ENCODE peak calls at places on chromosomes 7 and 10, in four cellular contexts. X is H9, A is fibroblast of pulmonary artery, F is GOT3. J is an unnamed sample.
A peak's percentile ranks its signal among the peaks of the same experiment; 100 is the strongest.

GRCh38 chr10:7819126-7819470 is 793 bp downstream of the TAF3 start:
- DNase-seq in F (no peak), X (no peak), A (peak; percentile 55), J (peak; percentile 76)

GRCh38 chr10:102775973-102776669 is 32.4 kb downstream of the WBP1L start:
- DNase-seq in A (peak; percentile 96), X (peak; percentile 43), F (no peak), J (peak; percentile 69)

GRCh38 chr10:101273330-101273729 is 44.1 kb upstream of the LBX1 start:
- DNase-seq in A (no peak), X (no peak), F (no peak), J (no peak)

GRCh38 chr7:74272305-74273038 is 16.7 kb upstream of the CLIP2 start:
- DNase-seq in A (peak; percentile 98), X (peak; percentile 72), F (peak; percentile 36), J (peak; percentile 87)

GRCh38 chr10:51436805-51437204 is 262.6 kb downstream of the CSTF2T start:
- DNase-seq in X (no peak), F (no peak), A (no peak), J (no peak)

GRCh38 chr7:112757337-112757736 is 32.9 kb downstream of the TMEM168 start:
- DNase-seq in X (no peak), F (no peak), A (no peak), J (no peak)

GRCh38 chr10:124632064-124632531 is 112.1 kb downstream of the FAM53B start:
- DNase-seq in F (no peak), A (peak; percentile 39), X (peak; percentile 56), J (peak; percentile 78)

GRCh38 chr7:27899601-27900000 is 159.6 kb downstream of the TAX1BP1 start:
- DNase-seq in X (no peak), F (no peak), A (no peak), J (no peak)

GRCh38 chr10:86301971-86302370 is 64.6 kb downstream of the GRID1 start:
- DNase-seq in X (peak; percentile 14), F (no peak), A (no peak), J (peak; percentile 31)

GRCh38 chr10:11322698-11323097 is 288.8 kb downstream of the USP6NL start:
- DNase-seq in F (no peak), A (no peak), X (no peak), J (no peak)

GRCh38 chr10:82874671-82875070 is 999.7 kb downstream of the NRG3 start:
- DNase-seq in F (no peak), X (no peak), A (peak; percentile 4), J (no peak)

GRCh38 chr7:20408467-20408826 is 77.7 kb downstream of the ITGB8 start:
- DNase-seq in A (peak; percentile 80), X (no peak), F (no peak), J (no peak)

GRCh38 chr10:68963151-68963550 is 7.2 kb downstream of the DDX21 start:
- DNase-seq in X (no peak), F (no peak), A (no peak), J (no peak)

GRCh38 chr10:15200626-15201025 is 32.1 kb upstream of the NMT2 start:
- DNase-seq in X (no peak), F (no peak), A (peak; percentile 85), J (no peak)

GRCh38 chr7:82549616-82550285 is 106.2 kb upstream of the CACNA2D1 start:
- DNase-seq in X (no peak), F (no peak), A (no peak), J (no peak)

GRCh38 chr10:88288621-88289059 is 294.5 kb downstream of the RNLS start:
- DNase-seq in F (no peak), A (no peak), X (no peak), J (no peak)

J was measured in endodermal cell.